ENCODE peak calls at places on chromosomes 4 and X, in eight cellular contexts. O is heart right ventricle; J is NB4; I is CD8-positive, alpha-beta T cell; Z is tibial artery; G is PC-9; A is upper lobe of right lung; F is foreskin fibroblast. D is an unnamed sample.

GRCh38 chr4:73446336-73446938 is 10.4 kb downstream of the AFP start:
- DNase-seq in O (no peak), J (peak; percentile 50), I (no peak), Z (no peak), G (peak; percentile 40), A (no peak), F (peak; percentile 67), D (no peak)

GRCh38 chr4:2817701-2818350 is 24.9 kb downstream of the SH3BP2 start:
- DNase-seq in O (no peak), J (no peak), I (no peak), Z (no peak), G (no peak), A (peak; percentile 83), F (peak; percentile 51), D (no peak)

GRCh38 chr4:159401791-159402380 is 299.0 kb downstream of the RAPGEF2 start:
- DNase-seq in O (no peak), J (no peak), I (no peak), Z (no peak), G (peak; percentile 48), A (no peak), F (peak; percentile 84), D (no peak)

GRCh38 chr4:55036405-55036804 is 89.0 kb downstream of the KDR start:
- DNase-seq in O (no peak), J (no peak), I (no peak), Z (no peak), G (no peak), A (no peak), F (no peak), D (no peak)

GRCh38 chr4:75997946-75998345 is 7.2 kb upstream of the SDAD1 start:
- DNase-seq in O (no peak), J (no peak), I (no peak), Z (no peak), G (no peak), A (no peak), F (no peak), D (no peak)

GRCh38 chr4:4974727-4975126 is 44.5 kb downstream of the CYTL1 start:
- DNase-seq in O (no peak), J (no peak), I (no peak), Z (no peak), G (no peak), A (no peak), F (no peak), D (no peak)

GRCh38 chr4:169040559-169041261 is 30.7 kb upstream of the CBR4 start:
- DNase-seq in O (no peak), J (no peak), I (no peak), Z (no peak), G (no peak), A (no peak), F (no peak), D (no peak)

GRCh38 chr4:76256032-76256431 is 4.5 kb downstream of the FAM47E start:
- DNase-seq in O (no peak), J (no peak), I (no peak), Z (no peak), G (no peak), A (no peak), F (no peak), D (no peak)

GRCh38 chrX:153450114-153450948 is 4.5 kb upstream of the TREX2 start:
- DNase-seq in O (no peak), J (no peak), I (no peak), Z (no peak), G (no peak), A (no peak), F (no peak), D (no peak)

GRCh38 chr4:137755033-137755471 is 222.8 kb upstream of the PCDH18 start:
- DNase-seq in O (no peak), J (no peak), I (no peak), Z (no peak), G (peak; percentile 35), A (no peak), F (peak; percentile 69), D (no peak)

GRCh38 chrX:40006025-40007017 is 91.4 kb downstream of the BCOR start:
- DNase-seq in O (peak; percentile 29), J (peak; percentile 34), I (no peak), Z (no peak), G (no peak), A (peak; percentile 73), F (peak; percentile 59), D (no peak)

GRCh38 chrX:40004916-40005289 is 92.9 kb downstream of the BCOR start:
- DNase-seq in O (no peak), J (no peak), I (no peak), Z (no peak), G (no peak), A (no peak), F (no peak), D (no peak)

GRCh38 chrX:40007136-40007535 is 90.6 kb downstream of the BCOR start:
- DNase-seq in O (no peak), J (no peak), I (no peak), Z (no peak), G (no peak), A (no peak), F (peak; percentile 21), D (no peak)

GRCh38 chrX:40003982-40004535 is 93.7 kb downstream of the BCOR start:
- DNase-seq in O (peak; percentile 12), J (no peak), I (no peak), Z (no peak), G (no peak), A (no peak), F (no peak), D (no peak)

GRCh38 chrX:40005290-40006011 is 92.3 kb downstream of the BCOR start:
- DNase-seq in O (peak; percentile 8), J (no peak), I (no peak), Z (no peak), G (no peak), A (no peak), F (no peak), D (no peak)
- H3K4me3 ChIP-seq in O (peak overlapping the region; percentile 29), J (no peak overlapping the region), I (peak overlapping the region; percentile 37), Z (peak overlapping the region; percentile 25), G (no peak overlapping the region), A (no peak overlapping the region), F (no peak overlapping the region), D (no peak overlapping the region)

GRCh38 chrX:56764975-56765791 is 36.1 kb downstream of the NBDY start:
- DNase-seq in O (no peak), J (no peak), I (no peak), Z (no peak), G (no peak), A (peak; percentile 13), F (no peak), D (no peak)

GRCh38 chrX:56762220-56762619 is 33.2 kb downstream of the NBDY start:
- DNase-seq in O (no peak), J (no peak), I (no peak), Z (no peak), G (no peak), A (no peak), F (no peak), D (no peak)

GRCh38 chrX:56762707-56763555 is 33.9 kb downstream of the NBDY start:
- DNase-seq in O (no peak), J (peak; percentile 18), I (no peak), Z (no peak), G (no peak), A (no peak), F (no peak), D (no peak)

GRCh38 chrX:56764153-56764974 is 35.3 kb downstream of the NBDY start:
- DNase-seq in O (peak; percentile 58), J (peak; percentile 81), I (peak; percentile 37), Z (no peak), G (peak; percentile 48), A (no peak), F (peak; percentile 78), D (peak; percentile 75)

DNA sequence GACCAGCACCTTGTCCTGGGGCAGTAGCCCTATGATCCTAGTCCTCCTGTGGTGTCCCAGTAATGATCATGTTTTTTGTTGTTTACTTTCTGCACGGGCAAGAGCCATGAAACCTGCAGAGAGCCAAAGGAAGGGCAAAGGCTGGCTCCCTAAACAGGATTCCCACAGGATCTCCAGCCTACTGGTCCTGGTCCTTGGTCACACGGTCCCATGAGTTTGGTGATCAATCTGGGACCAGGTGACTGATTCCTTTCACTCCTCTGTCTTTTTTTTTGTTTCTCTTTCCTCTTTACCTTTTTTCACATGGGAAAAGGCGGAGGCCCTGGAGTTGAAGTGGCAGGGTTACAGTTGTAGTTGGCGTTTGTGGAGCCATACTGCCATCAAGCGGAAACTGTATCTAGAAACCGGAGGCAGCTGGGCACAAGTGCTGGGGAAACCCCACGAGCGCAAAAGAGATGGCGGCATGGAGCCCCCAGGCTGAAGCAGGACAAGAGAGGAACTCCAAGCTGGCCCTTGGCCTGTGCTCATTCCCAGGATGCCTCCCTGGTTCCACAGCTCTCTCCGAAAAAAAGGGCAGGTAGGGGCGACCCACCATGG is 34.6 kb downstream of the NBDY start:
- DNase-seq in O (no peak), J (peak; percentile 57), I (no peak), Z (no peak), G (no peak), A (no peak), F (no peak), D (no peak)
- TF ChIP-seq CTCF in O (no peak), J (no peak), I (no peak), Z (no peak), G (no peak), A (no peak), F (no peak), D (no peak)

GRCh38 chrX:119758682-119759332 is 419 bp downstream of the SOWAHD start:
- DNase-seq in O (no peak), J (peak; percentile 76), I (no peak), Z (no peak), G (peak; percentile 47), A (no peak), F (peak; percentile 47), D (no peak)

GRCh38 chrX:119757646-119757978 is 776 bp upstream of the SOWAHD start:
- DNase-seq in O (no peak), J (no peak), I (no peak), Z (no peak), G (no peak), A (no peak), F (no peak), D (no peak)

GRCh38 chrX:119760026-119760902 is 1.9 kb downstream of the SOWAHD start:
- DNase-seq in O (no peak), J (peak; percentile 56), I (no peak), Z (no peak), G (no peak), A (no peak), F (no peak), D (no peak)

GRCh38 chrX:119757979-119758681 is at the start of gene SOWAHD:
- DNase-seq in O (no peak), J (peak; percentile 78), I (no peak), Z (peak; percentile 69), G (peak; percentile 47), A (peak; percentile 74), F (peak; percentile 47), D (no peak)

GRCh38 chrX:119759333-119759766 is 962 bp downstream of the SOWAHD start:
- DNase-seq in O (no peak), J (no peak), I (no peak), Z (no peak), G (no peak), A (no peak), F (no peak), D (no peak)
- H3K4me3 ChIP-seq in O (peak overlapping the region; percentile 62), J (peak overlapping the region; percentile 56), I (no peak overlapping the region), Z (peak overlapping the region; percentile 46), G (no peak overlapping the region), A (peak overlapping the region; percentile 53), F (no peak overlapping the region), D (no peak overlapping the region)

DNA sequence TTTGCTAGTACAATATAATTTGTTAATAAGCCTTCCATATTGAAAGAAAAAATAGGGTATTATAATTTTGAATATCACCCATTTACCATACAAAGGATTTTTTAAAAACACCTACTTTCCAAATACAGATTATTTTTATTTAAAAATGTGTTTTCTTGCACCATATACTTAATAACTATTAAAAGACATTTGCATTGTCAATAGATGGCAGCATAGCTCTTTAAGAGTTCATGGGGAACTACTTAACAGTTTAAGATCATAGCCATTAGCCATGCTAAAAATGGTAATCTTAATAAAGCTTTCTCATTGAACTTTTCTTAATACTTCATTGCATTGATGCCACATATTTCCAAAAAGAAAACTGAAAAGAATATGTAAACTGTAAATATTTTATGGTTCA is 1995.9 kb downstream of the C4orf33 start:
- DNase-seq in O (no peak), J (peak; percentile 44), I (no peak), Z (no peak), G (peak; percentile 34), A (no peak), F (peak; percentile 8), D (peak; percentile 26)
- TF ChIP-seq CTCF in O (no peak), J (no peak), I (no peak), Z (no peak), G (peak; percentile 57), A (peak; percentile 33), F (peak; percentile 8), D (peak; percentile 43)

D was measured in LNCaP clone FGC.